ENCODE peak calls at places on chromosomes 16 and 17, in five cellular contexts. One of them, this sample, is unnamed.

GRCh38 chr16:57303021-57303909 is 18.8 kb upstream of the PLLP start:
- DNase-seq in tibial artery: no peak
- DNase-seq in mesothelial cell of epicardium: no peak
- DNase-seq in GM13977: no peak
- DNase-seq in brain microvascular endothelial cell: no peak
- DNase-seq in this sample: no peak

GRCh38 chr17:80830020-80830780 is 161.4 kb upstream of the CHMP6 start:
- DNase-seq in GM13977: no peak
- DNase-seq in tibial artery: no peak
- DNase-seq in mesothelial cell of epicardium: no peak
- DNase-seq in brain microvascular endothelial cell: no peak
- DNase-seq in this sample: no peak

GRCh38 chr16:15781650-15782049 is 75.2 kb downstream of the MYH11 start:
- DNase-seq in brain microvascular endothelial cell: no peak
- DNase-seq in mesothelial cell of epicardium: no peak
- DNase-seq in tibial artery: no peak
- DNase-seq in GM13977: no peak
- DNase-seq in this sample: no peak

GRCh38 chr17:77374170-77374936 is 233.6 kb downstream of the SEC14L1 start:
- DNase-seq in mesothelial cell of epicardium: peak; percentile 65
- DNase-seq in tibial artery: peak; percentile 88
- DNase-seq in GM13977: peak; percentile 89
- DNase-seq in brain microvascular endothelial cell: peak; percentile 64
- DNase-seq in this sample: peak; percentile 78

GRCh38 chr16:66512589-66513404 is 37.1 kb downstream of the TK2 start:
- DNase-seq in mesothelial cell of epicardium: no peak
- DNase-seq in GM13977: no peak
- DNase-seq in brain microvascular endothelial cell: peak; percentile 58
- DNase-seq in tibial artery: peak; percentile 67
- DNase-seq in this sample: no peak

GRCh38 chr16:30030841-30031413 is at the start of gene TLCD3B:
- DNase-seq in GM13977: no peak
- DNase-seq in tibial artery: no peak
- DNase-seq in mesothelial cell of epicardium: no peak
- DNase-seq in brain microvascular endothelial cell: no peak
- DNase-seq in this sample: no peak

GRCh38 chr16:50304467-50305440 is 38.4 kb downstream of the ADCY7 start:
- DNase-seq in tibial artery: no peak
- DNase-seq in mesothelial cell of epicardium: no peak
- DNase-seq in brain microvascular endothelial cell: no peak
- DNase-seq in GM13977: peak; percentile 20
- DNase-seq in this sample: no peak

GRCh38 chr17:59892849-59893616 is at the start of the genes RPS6KB1 and TUBD1:
- DNase-seq in GM13977: peak; percentile 98
- DNase-seq in brain microvascular endothelial cell: peak; percentile 99
- DNase-seq in tibial artery: peak; percentile 97
- DNase-seq in mesothelial cell of epicardium: peak; percentile 92
- DNase-seq in this sample: peak; percentile 99

GRCh38 chr16:12253731-12254130 is 277.2 kb downstream of the SNX29 start:
- DNase-seq in mesothelial cell of epicardium: no peak
- DNase-seq in GM13977: no peak
- DNase-seq in brain microvascular endothelial cell: no peak
- DNase-seq in tibial artery: no peak
- DNase-seq in this sample: no peak

GRCh38 chr16:49605536-49606241 is 232.1 kb downstream of the C16orf78 start:
- DNase-seq in GM13977: no peak
- DNase-seq in tibial artery: no peak
- DNase-seq in mesothelial cell of epicardium: no peak
- DNase-seq in brain microvascular endothelial cell: no peak
- DNase-seq in this sample: no peak

GRCh38 chr17:82063424-82064415 is 1.9 kb downstream of the DUS1L start:
- DNase-seq in mesothelial cell of epicardium: no peak
- DNase-seq in tibial artery: no peak
- DNase-seq in GM13977: no peak
- DNase-seq in brain microvascular endothelial cell: no peak
- DNase-seq in this sample: no peak

GRCh38 chr17:4433515-4434031 is at the start of gene SPNS3:
- DNase-seq in brain microvascular endothelial cell: no peak
- DNase-seq in GM13977: no peak
- DNase-seq in tibial artery: no peak
- DNase-seq in mesothelial cell of epicardium: no peak
- DNase-seq in this sample: no peak

GRCh38 chr17:31525801-31526549 is 134.5 kb downstream of the RAB11FIP4 start:
- DNase-seq in brain microvascular endothelial cell: no peak
- DNase-seq in GM13977: peak; percentile 59
- DNase-seq in mesothelial cell of epicardium: no peak
- DNase-seq in tibial artery: no peak
- DNase-seq in this sample: no peak

GRCh38 chr16:67235816-67236547 is 9.1 kb downstream of the TMEM208 start:
- DNase-seq in tibial artery: no peak
- DNase-seq in mesothelial cell of epicardium: no peak
- DNase-seq in brain microvascular endothelial cell: no peak
- DNase-seq in GM13977: no peak
- DNase-seq in this sample: no peak

GRCh38 chr17:27340990-27341595 is 47.2 kb downstream of the WSB1 start:
- DNase-seq in mesothelial cell of epicardium: no peak
- DNase-seq in brain microvascular endothelial cell: no peak
- DNase-seq in tibial artery: no peak
- DNase-seq in GM13977: no peak
- DNase-seq in this sample: no peak

GRCh38 chr17:16328997-16329396 is 24.3 kb downstream of the CENPV start:
- DNase-seq in GM13977: no peak
- DNase-seq in mesothelial cell of epicardium: no peak
- DNase-seq in tibial artery: no peak
- DNase-seq in brain microvascular endothelial cell: no peak
- DNase-seq in this sample: no peak

GRCh38 chr16:14301150-14302030 is 230.3 kb downstream of the MRTFB start:
- DNase-seq in brain microvascular endothelial cell: no peak
- DNase-seq in tibial artery: peak; percentile 48
- DNase-seq in mesothelial cell of epicardium: no peak
- DNase-seq in GM13977: peak; percentile 49
- DNase-seq in this sample: no peak

GRCh38 chr16:64950262-64950661 is 171.6 kb downstream of the CDH11 start:
- DNase-seq in tibial artery: no peak
- DNase-seq in GM13977: no peak
- DNase-seq in brain microvascular endothelial cell: no peak
- DNase-seq in mesothelial cell of epicardium: no peak
- DNase-seq in this sample: no peak

GRCh38 chr17:49496183-49496865 is 1.2 kb downstream of the NGFR start:
- DNase-seq in tibial artery: peak; percentile 75
- DNase-seq in GM13977: peak; percentile 95
- DNase-seq in brain microvascular endothelial cell: no peak
- DNase-seq in mesothelial cell of epicardium: peak; percentile 84
- DNase-seq in this sample: no peak

GRCh38 chr16:11586856-11587642 is at the start of gene LITAF:
- DNase-seq in GM13977: peak; percentile 94
- DNase-seq in brain microvascular endothelial cell: no peak
- DNase-seq in tibial artery: peak; percentile 56
- DNase-seq in mesothelial cell of epicardium: peak; percentile 37
- DNase-seq in this sample: peak; percentile 24

GRCh38 chr16:88999457-89000206 is 22.6 kb upstream of the CBFA2T3 start:
- DNase-seq in brain microvascular endothelial cell: no peak
- DNase-seq in tibial artery: no peak
- DNase-seq in GM13977: no peak
- DNase-seq in mesothelial cell of epicardium: no peak
- DNase-seq in this sample: no peak

GRCh38 chr17:79952915-79953314 is 82.8 kb downstream of the TBC1D16 start:
- DNase-seq in brain microvascular endothelial cell: no peak
- DNase-seq in mesothelial cell of epicardium: no peak
- DNase-seq in GM13977: no peak
- DNase-seq in tibial artery: no peak
- DNase-seq in this sample: no peak

GRCh38 chr17:9409430-9409829 is 166.2 kb downstream of the STX8 start:
- DNase-seq in mesothelial cell of epicardium: no peak
- DNase-seq in brain microvascular endothelial cell: no peak
- DNase-seq in tibial artery: no peak
- DNase-seq in GM13977: no peak
- DNase-seq in this sample: no peak

GRCh38 chr16:75402821-75403475 is 30.4 kb downstream of the CFDP1 start:
- DNase-seq in tibial artery: no peak
- DNase-seq in GM13977: peak; percentile 48
- DNase-seq in brain microvascular endothelial cell: peak; percentile 48
- DNase-seq in mesothelial cell of epicardium: no peak
- DNase-seq in this sample: no peak

GRCh38 chr17:13302983-13303382 is 285.2 kb upstream of the ELAC2 start:
- DNase-seq in brain microvascular endothelial cell: no peak
- DNase-seq in tibial artery: no peak
- DNase-seq in GM13977: no peak
- DNase-seq in mesothelial cell of epicardium: no peak
- DNase-seq in this sample: no peak

GRCh38 chr17:75975757-75976174 is 3.2 kb downstream of the ACOX1 start:
- DNase-seq in GM13977: no peak
- DNase-seq in tibial artery: no peak
- DNase-seq in mesothelial cell of epicardium: no peak
- DNase-seq in brain microvascular endothelial cell: no peak
- DNase-seq in this sample: no peak

GRCh38 chr16:28609631-28610594 is at the start of gene SULT1A1:
- DNase-seq in tibial artery: peak; percentile 58
- DNase-seq in mesothelial cell of epicardium: no peak
- DNase-seq in GM13977: no peak
- DNase-seq in brain microvascular endothelial cell: no peak
- DNase-seq in this sample: no peak

GRCh38 chr17:13986855-13987254 is 82.4 kb upstream of the COX10 start:
- DNase-seq in tibial artery: no peak
- DNase-seq in mesothelial cell of epicardium: no peak
- DNase-seq in GM13977: no peak
- DNase-seq in brain microvascular endothelial cell: no peak
- DNase-seq in this sample: no peak

GRCh38 chr16:12513057-12513790 is 290.5 kb downstream of the CPPED1 start:
- DNase-seq in mesothelial cell of epicardium: no peak
- DNase-seq in brain microvascular endothelial cell: no peak
- DNase-seq in tibial artery: no peak
- DNase-seq in GM13977: no peak
- DNase-seq in this sample: no peak

GRCh38 chr16:4313563-4314531 is 2.0 kb upstream of the GLIS2 start:
- DNase-seq in mesothelial cell of epicardium: no peak
- DNase-seq in brain microvascular endothelial cell: no peak
- DNase-seq in GM13977: peak; percentile 81
- DNase-seq in tibial artery: no peak
- DNase-seq in this sample: no peak
- TF ChIP-seq CTCF in mesothelial cell of epicardium: peak; percentile 47
- TF ChIP-seq CTCF in brain microvascular endothelial cell: peak; percentile 63
- TF ChIP-seq CTCF in GM13977: peak; percentile 87
- TF ChIP-seq CTCF in tibial artery: peak; percentile 43
- TF ChIP-seq CTCF in this sample: peak; percentile 55

GRCh38 chr16:73067671-73068545 is 20.0 kb upstream of the ZFHX3 start:
- DNase-seq in brain microvascular endothelial cell: no peak
- DNase-seq in GM13977: no peak
- DNase-seq in mesothelial cell of epicardium: no peak
- DNase-seq in tibial artery: no peak
- DNase-seq in this sample: no peak
- TF ChIP-seq CTCF in brain microvascular endothelial cell: no peak
- TF ChIP-seq CTCF in GM13977: no peak
- TF ChIP-seq CTCF in mesothelial cell of epicardium: no peak
- TF ChIP-seq CTCF in tibial artery: no peak
- TF ChIP-seq CTCF in this sample: no peak

GRCh38 chr16:1942810-1943726 is at the start of gene MSRB1:
- DNase-seq in brain microvascular endothelial cell: peak; percentile 98
- DNase-seq in GM13977: peak; percentile 100
- DNase-seq in mesothelial cell of epicardium: peak; percentile 100
- DNase-seq in tibial artery: peak; percentile 100
- DNase-seq in this sample: peak; percentile 95
- TF ChIP-seq CTCF in brain microvascular endothelial cell: no peak
- TF ChIP-seq CTCF in GM13977: no peak
- TF ChIP-seq CTCF in mesothelial cell of epicardium: no peak
- TF ChIP-seq CTCF in tibial artery: no peak
- TF ChIP-seq CTCF in this sample: no peak

GRCh38 chr16:17330019-17330570 is 140.7 kb downstream of the XYLT1 start:
- DNase-seq in GM13977: no peak
- DNase-seq in tibial artery: no peak
- DNase-seq in brain microvascular endothelial cell: no peak
- DNase-seq in mesothelial cell of epicardium: no peak
- DNase-seq in this sample: no peak

GRCh38 chr16:17329412-17329811 is 141.3 kb downstream of the XYLT1 start:
- DNase-seq in mesothelial cell of epicardium: no peak
- DNase-seq in brain microvascular endothelial cell: no peak
- DNase-seq in GM13977: no peak
- DNase-seq in tibial artery: no peak
- DNase-seq in this sample: no peak

GRCh38 chr16:17327671-17328335 is 143.0 kb downstream of the XYLT1 start:
- DNase-seq in GM13977: no peak
- DNase-seq in mesothelial cell of epicardium: no peak
- DNase-seq in brain microvascular endothelial cell: no peak
- DNase-seq in tibial artery: no peak
- DNase-seq in this sample: no peak

GRCh38 chr16:17331071-17331521 is 139.7 kb downstream of the XYLT1 start:
- DNase-seq in mesothelial cell of epicardium: no peak
- DNase-seq in GM13977: no peak
- DNase-seq in brain microvascular endothelial cell: no peak
- DNase-seq in tibial artery: peak; percentile 83
- DNase-seq in this sample: peak; percentile 63

DNA sequence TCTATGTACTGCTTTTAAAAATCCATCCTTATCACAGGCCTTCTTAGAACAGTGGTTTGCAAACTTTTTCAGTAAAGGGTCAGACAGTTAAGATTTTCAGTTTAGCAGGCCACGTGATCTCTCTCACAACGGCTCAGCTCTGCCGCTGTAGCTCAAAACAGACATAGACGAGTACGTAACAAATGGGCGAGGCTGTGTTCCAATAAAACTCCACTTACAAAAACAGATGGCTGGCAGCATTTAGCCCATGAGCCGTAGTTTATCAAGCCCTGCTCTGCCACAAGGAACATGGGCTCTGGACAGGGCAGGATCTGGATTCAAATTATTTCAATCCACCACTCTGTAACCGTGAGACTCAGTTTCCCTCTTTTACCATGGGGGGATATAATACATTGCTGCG is 141.8 kb downstream of the XYLT1 start:
- DNase-seq in mesothelial cell of epicardium: no peak
- DNase-seq in brain microvascular endothelial cell: no peak
- DNase-seq in GM13977: no peak
- DNase-seq in tibial artery: peak; percentile 69
- DNase-seq in this sample: no peak
- TF ChIP-seq CTCF in mesothelial cell of epicardium: no peak
- TF ChIP-seq CTCF in brain microvascular endothelial cell: no peak
- TF ChIP-seq CTCF in GM13977: no peak
- TF ChIP-seq CTCF in tibial artery: no peak
- TF ChIP-seq CTCF in this sample: no peak

DNA sequence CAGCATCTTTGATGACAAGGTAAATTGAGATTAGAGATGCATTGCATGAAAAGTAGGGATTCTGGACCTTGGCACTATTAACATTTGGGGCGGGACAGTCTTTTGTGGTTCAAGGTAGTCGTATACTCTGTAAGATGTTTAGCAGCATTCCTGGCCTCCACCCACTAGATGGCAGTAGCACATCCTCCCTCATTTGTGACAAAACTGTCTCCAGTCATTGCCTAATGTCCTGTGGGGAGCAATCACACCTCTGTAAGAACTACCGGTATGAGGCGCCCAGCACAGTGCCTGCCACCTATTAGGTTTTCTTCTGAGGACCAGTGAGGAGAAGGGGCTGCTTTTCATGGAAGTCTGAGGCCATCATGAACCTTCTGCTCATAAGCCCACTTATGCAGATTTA is 180.8 kb downstream of the RBFOX1 start:
- DNase-seq in mesothelial cell of epicardium: no peak
- DNase-seq in brain microvascular endothelial cell: no peak
- DNase-seq in tibial artery: no peak
- DNase-seq in GM13977: no peak
- DNase-seq in this sample: no peak
- TF ChIP-seq CTCF in mesothelial cell of epicardium: no peak
- TF ChIP-seq CTCF in brain microvascular endothelial cell: peak; percentile 13
- TF ChIP-seq CTCF in tibial artery: no peak
- TF ChIP-seq CTCF in GM13977: peak; percentile 31
- TF ChIP-seq CTCF in this sample: no peak

This sample was measured in AG09319.